ENCODE peak calls at places on chromosomes 2 and 18, in six cellular contexts. J is Calu3, I is NCI-H446 treated with DMSO at 0.1 percent for 48 hours, U is thyroid gland, V is choroid plexus epithelial cell, L is iPS DF 19.7. D is an unnamed sample.
A peak's percentile ranks its signal among the peaks of the same experiment; 100 is the strongest.

GRCh38 chr18:57469884-57470283 is 34.7 kb downstream of the ONECUT2 start:
- DNase-seq in J (no peak), L (no peak), U (no peak), I (no peak), V (no peak), D (no peak)

GRCh38 chr2:169504651-169505050 is 4.9 kb upstream of the KLHL41 start:
- DNase-seq in L (no peak), I (no peak), U (no peak), J (no peak), V (no peak), D (no peak)

GRCh38 chr2:217901826-217902225 is 101.0 kb downstream of the TNS1 start:
- DNase-seq in J (no peak), U (peak; percentile 55), I (no peak), V (peak; percentile 63), L (no peak), D (no peak)

GRCh38 chr2:72935611-72935957 is 18.3 kb downstream of the EMX1 start:
- DNase-seq in L (no peak), U (no peak), V (no peak), J (no peak), I (no peak), D (no peak)

GRCh38 chr2:155842103-155842502 is 490.4 kb downstream of the NR4A2 start:
- DNase-seq in L (no peak), U (no peak), I (no peak), J (no peak), V (peak; percentile 0), D (no peak)

GRCh38 chr2:114543106-114543806 is 100.8 kb downstream of the DPP10 start:
- DNase-seq in I (no peak), L (no peak), J (peak; percentile 44), U (peak; percentile 58), V (peak; percentile 1), D (peak; percentile 68)

GRCh38 chr2:67485431-67485830 is 88.3 kb downstream of the ETAA1 start:
- DNase-seq in J (no peak), I (no peak), L (no peak), V (peak; percentile 41), U (no peak), D (no peak)

GRCh38 chr18:12891561-12891960 is 7.5 kb upstream of the PTPN2 start:
- DNase-seq in L (no peak), I (no peak), V (no peak), U (no peak), J (no peak), D (peak; percentile 16)

GRCh38 chr2:69369802-69370201 is 17.2 kb downstream of the GFPT1 start:
- DNase-seq in L (no peak), J (no peak), I (no peak), U (no peak), V (no peak), D (no peak)

GRCh38 chr18:14086459-14087231 is 45.6 kb downstream of the ZNF519 start:
- DNase-seq in V (peak; percentile 68), I (peak; percentile 4), L (no peak), J (no peak), U (no peak), D (peak; percentile 79)

GRCh38 chr2:197159681-197160211 is 150.8 kb downstream of the ANKRD44 start:
- DNase-seq in U (no peak), I (no peak), J (peak; percentile 52), L (no peak), V (peak; percentile 70), D (no peak)

GRCh38 chr2:3405876-3406275 is 26.4 kb downstream of the TRAPPC12 start:
- DNase-seq in V (no peak), U (no peak), J (no peak), L (no peak), I (no peak), D (no peak)

GRCh38 chr2:172079416-172079815 is 5.9 kb upstream of the DLX1 start:
- DNase-seq in J (no peak), I (no peak), U (no peak), L (no peak), V (no peak), D (no peak)

GRCh38 chr2:238163494-238164198 is 4.9 kb downstream of the ERFE start:
- DNase-seq in U (peak; percentile 78), L (no peak), I (no peak), J (peak; percentile 31), V (no peak), D (peak; percentile 70)

D was measured in endodermal cell.